ENCODE peak calls at places on chromosome 16, in four cellular contexts. One of them, this sample, is unnamed.

GRCh38 chr16:2702438-2702825 is 17.6 kb downstream of the PRSS27 start:
- DNase-seq in substantia nigra: no peak
- DNase-seq in NCI-H2171 treated with DMSO at 0.1 percent for 48 hours: no peak
- DNase-seq in activated naive CD8-positive, alpha-beta T cell treated with anti-CD3 and anti-CD28 coated beads, Interleukin-2, amount 50 U/mL, for 16 hours: no peak
- DNase-seq in this sample: no peak

GRCh38 chr16:71431991-71432390 is 9.9 kb downstream of the TLE7 start:
- DNase-seq in substantia nigra: no peak
- DNase-seq in NCI-H2171 treated with DMSO at 0.1 percent for 48 hours: no peak
- DNase-seq in activated naive CD8-positive, alpha-beta T cell treated with anti-CD3 and anti-CD28 coated beads, Interleukin-2, amount 50 U/mL, for 16 hours: no peak
- DNase-seq in this sample: no peak

GRCh38 chr16:29815032-29815721 is 775 bp upstream of the PAGR1 start:
- DNase-seq in substantia nigra: no peak
- DNase-seq in NCI-H2171 treated with DMSO at 0.1 percent for 48 hours: peak
- DNase-seq in activated naive CD8-positive, alpha-beta T cell treated with anti-CD3 and anti-CD28 coated beads, Interleukin-2, amount 50 U/mL, for 16 hours: no peak
- DNase-seq in this sample: peak

GRCh38 chr16:79400462-79401149 is 199.9 kb downstream of the MAF start:
- DNase-seq in NCI-H2171 treated with DMSO at 0.1 percent for 48 hours: no peak
- DNase-seq in substantia nigra: no peak
- DNase-seq in activated naive CD8-positive, alpha-beta T cell treated with anti-CD3 and anti-CD28 coated beads, Interleukin-2, amount 50 U/mL, for 16 hours: no peak
- DNase-seq in this sample: no peak

GRCh38 chr16:64586756-64587155 is 535.1 kb downstream of the CDH11 start:
- DNase-seq in NCI-H2171 treated with DMSO at 0.1 percent for 48 hours: peak
- DNase-seq in activated naive CD8-positive, alpha-beta T cell treated with anti-CD3 and anti-CD28 coated beads, Interleukin-2, amount 50 U/mL, for 16 hours: no peak
- DNase-seq in substantia nigra: no peak
- DNase-seq in this sample: no peak

GRCh38 chr16:83706394-83706793 is 101.4 kb upstream of the HSBP1 start:
- DNase-seq in substantia nigra: no peak
- DNase-seq in NCI-H2171 treated with DMSO at 0.1 percent for 48 hours: no peak
- DNase-seq in activated naive CD8-positive, alpha-beta T cell treated with anti-CD3 and anti-CD28 coated beads, Interleukin-2, amount 50 U/mL, for 16 hours: no peak
- DNase-seq in this sample: no peak

GRCh38 chr16:29126057-29126494 is 141.2 kb downstream of the LAT start:
- DNase-seq in NCI-H2171 treated with DMSO at 0.1 percent for 48 hours: no peak
- DNase-seq in substantia nigra: no peak
- DNase-seq in activated naive CD8-positive, alpha-beta T cell treated with anti-CD3 and anti-CD28 coated beads, Interleukin-2, amount 50 U/mL, for 16 hours: no peak
- DNase-seq in this sample: no peak

GRCh38 chr16:47142469-47143328 is 1.0 kb downstream of the NETO2 start:
- DNase-seq in activated naive CD8-positive, alpha-beta T cell treated with anti-CD3 and anti-CD28 coated beads, Interleukin-2, amount 50 U/mL, for 16 hours: no peak
- DNase-seq in NCI-H2171 treated with DMSO at 0.1 percent for 48 hours: peak
- DNase-seq in substantia nigra: no peak
- DNase-seq in this sample: no peak

GRCh38 chr16:2147981-2148671 is at the start of gene RAB26:
- DNase-seq in activated naive CD8-positive, alpha-beta T cell treated with anti-CD3 and anti-CD28 coated beads, Interleukin-2, amount 50 U/mL, for 16 hours: no peak
- DNase-seq in substantia nigra: peak
- DNase-seq in NCI-H2171 treated with DMSO at 0.1 percent for 48 hours: peak
- DNase-seq in this sample: no peak

GRCh38 chr16:72169708-72170107 is 2.2 kb downstream of the PMFBP1 start:
- DNase-seq in activated naive CD8-positive, alpha-beta T cell treated with anti-CD3 and anti-CD28 coated beads, Interleukin-2, amount 50 U/mL, for 16 hours: no peak
- DNase-seq in substantia nigra: no peak
- DNase-seq in NCI-H2171 treated with DMSO at 0.1 percent for 48 hours: no peak
- DNase-seq in this sample: no peak

GRCh38 chr16:53995378-53995777 is 291.2 kb downstream of the IRX3 start:
- DNase-seq in NCI-H2171 treated with DMSO at 0.1 percent for 48 hours: peak
- DNase-seq in substantia nigra: no peak
- DNase-seq in activated naive CD8-positive, alpha-beta T cell treated with anti-CD3 and anti-CD28 coated beads, Interleukin-2, amount 50 U/mL, for 16 hours: no peak
- DNase-seq in this sample: no peak

GRCh38 chr16:30715777-30716445 is 16.9 kb downstream of the SRCAP start:
- DNase-seq in activated naive CD8-positive, alpha-beta T cell treated with anti-CD3 and anti-CD28 coated beads, Interleukin-2, amount 50 U/mL, for 16 hours: no peak
- DNase-seq in substantia nigra: no peak
- DNase-seq in NCI-H2171 treated with DMSO at 0.1 percent for 48 hours: no peak
- DNase-seq in this sample: no peak

GRCh38 chr16:22296225-22297113 is 740 bp upstream of the POLR3E start:
- DNase-seq in substantia nigra: no peak
- DNase-seq in NCI-H2171 treated with DMSO at 0.1 percent for 48 hours: no peak
- DNase-seq in activated naive CD8-positive, alpha-beta T cell treated with anti-CD3 and anti-CD28 coated beads, Interleukin-2, amount 50 U/mL, for 16 hours: no peak
- DNase-seq in this sample: peak

GRCh38 chr16:20285993-20286499 is 41.3 kb downstream of the GP2 start:
- DNase-seq in activated naive CD8-positive, alpha-beta T cell treated with anti-CD3 and anti-CD28 coated beads, Interleukin-2, amount 50 U/mL, for 16 hours: no peak
- DNase-seq in NCI-H2171 treated with DMSO at 0.1 percent for 48 hours: no peak
- DNase-seq in substantia nigra: no peak
- DNase-seq in this sample: no peak

GRCh38 chr16:57349212-57350031 is 9.2 kb upstream of the CCL22 start:
- DNase-seq in NCI-H2171 treated with DMSO at 0.1 percent for 48 hours: peak
- DNase-seq in substantia nigra: no peak
- DNase-seq in activated naive CD8-positive, alpha-beta T cell treated with anti-CD3 and anti-CD28 coated beads, Interleukin-2, amount 50 U/mL, for 16 hours: no peak
- DNase-seq in this sample: no peak

GRCh38 chr16:80938035-80938927 is 68.4 kb downstream of the CMC2 start:
- DNase-seq in activated naive CD8-positive, alpha-beta T cell treated with anti-CD3 and anti-CD28 coated beads, Interleukin-2, amount 50 U/mL, for 16 hours: no peak
- DNase-seq in NCI-H2171 treated with DMSO at 0.1 percent for 48 hours: no peak
- DNase-seq in substantia nigra: no peak
- DNase-seq in this sample: no peak

GRCh38 chr16:50868577-50868976 is 126.7 kb downstream of the CYLD start:
- DNase-seq in NCI-H2171 treated with DMSO at 0.1 percent for 48 hours: no peak
- DNase-seq in activated naive CD8-positive, alpha-beta T cell treated with anti-CD3 and anti-CD28 coated beads, Interleukin-2, amount 50 U/mL, for 16 hours: no peak
- DNase-seq in substantia nigra: no peak
- DNase-seq in this sample: no peak

GRCh38 chr16:67563708-67564468 is 1.6 kb downstream of the CTCF start:
- DNase-seq in activated naive CD8-positive, alpha-beta T cell treated with anti-CD3 and anti-CD28 coated beads, Interleukin-2, amount 50 U/mL, for 16 hours: no peak
- DNase-seq in NCI-H2171 treated with DMSO at 0.1 percent for 48 hours: peak
- DNase-seq in substantia nigra: no peak
- DNase-seq in this sample: no peak

GRCh38 chr16:59905628-59906027 is 1171.5 kb upstream of the GOT2 start:
- DNase-seq in activated naive CD8-positive, alpha-beta T cell treated with anti-CD3 and anti-CD28 coated beads, Interleukin-2, amount 50 U/mL, for 16 hours: no peak
- DNase-seq in substantia nigra: no peak
- DNase-seq in NCI-H2171 treated with DMSO at 0.1 percent for 48 hours: no peak
- DNase-seq in this sample: no peak

GRCh38 chr16:62249069-62249468 is 212.8 kb upstream of the CDH8 start:
- DNase-seq in substantia nigra: no peak
- DNase-seq in activated naive CD8-positive, alpha-beta T cell treated with anti-CD3 and anti-CD28 coated beads, Interleukin-2, amount 50 U/mL, for 16 hours: no peak
- DNase-seq in NCI-H2171 treated with DMSO at 0.1 percent for 48 hours: no peak
- DNase-seq in this sample: no peak

GRCh38 chr16:23351360-23351759 is 49.3 kb downstream of the SCNN1B start:
- DNase-seq in NCI-H2171 treated with DMSO at 0.1 percent for 48 hours: no peak
- DNase-seq in substantia nigra: no peak
- DNase-seq in activated naive CD8-positive, alpha-beta T cell treated with anti-CD3 and anti-CD28 coated beads, Interleukin-2, amount 50 U/mL, for 16 hours: no peak
- DNase-seq in this sample: no peak

GRCh38 chr16:51994597-51994996 is 552.3 kb downstream of the TOX3 start:
- DNase-seq in substantia nigra: no peak
- DNase-seq in activated naive CD8-positive, alpha-beta T cell treated with anti-CD3 and anti-CD28 coated beads, Interleukin-2, amount 50 U/mL, for 16 hours: no peak
- DNase-seq in NCI-H2171 treated with DMSO at 0.1 percent for 48 hours: peak
- DNase-seq in this sample: no peak

GRCh38 chr16:3266873-3267537 is 10.6 kb upstream of the MEFV start:
- DNase-seq in substantia nigra: no peak
- DNase-seq in NCI-H2171 treated with DMSO at 0.1 percent for 48 hours: peak
- DNase-seq in activated naive CD8-positive, alpha-beta T cell treated with anti-CD3 and anti-CD28 coated beads, Interleukin-2, amount 50 U/mL, for 16 hours: no peak
- DNase-seq in this sample: no peak

GRCh38 chr16:27628216-27628945 is 78.4 kb downstream of the KATNIP start:
- DNase-seq in NCI-H2171 treated with DMSO at 0.1 percent for 48 hours: peak
- DNase-seq in substantia nigra: no peak
- DNase-seq in activated naive CD8-positive, alpha-beta T cell treated with anti-CD3 and anti-CD28 coated beads, Interleukin-2, amount 50 U/mL, for 16 hours: no peak
- DNase-seq in this sample: no peak

GRCh38 chr16:27690604-27691003 is 140.7 kb downstream of the KATNIP start:
- DNase-seq in substantia nigra: no peak
- DNase-seq in activated naive CD8-positive, alpha-beta T cell treated with anti-CD3 and anti-CD28 coated beads, Interleukin-2, amount 50 U/mL, for 16 hours: no peak
- DNase-seq in NCI-H2171 treated with DMSO at 0.1 percent for 48 hours: peak
- DNase-seq in this sample: no peak